ENCODE peak calls at places on chromosomes 2 and 18, in eight cellular contexts. X, F, C, S, Y, J, E and L are unnamed samples.

GRCh38 chr2:84942964-84943421 is 28.0 kb upstream of the KCMF1 start:
- DNase-seq in Y (no peak), X (no peak), F (no peak), C (peak), S (no peak), E (no peak), J (no peak), L (no peak)

GRCh38 chr18:23574611-23575308 is 11.5 kb downstream of the NPC1 start:
- DNase-seq in C (no peak), S (no peak), J (no peak), X (no peak), F (no peak), E (no peak), Y (no peak), L (no peak)

GRCh38 chr2:136407113-136407951 is 289.4 kb upstream of the CXCR4 start:
- DNase-seq in C (no peak), E (no peak), Y (no peak), F (no peak), X (no peak), J (no peak), S (no peak), L (no peak)

GRCh38 chr2:28356095-28356911 is 36.4 kb upstream of the FOSL2 start:
- DNase-seq in C (peak), J (peak), Y (peak), F (no peak), E (peak), S (no peak), X (no peak), L (peak)

GRCh38 chr2:173752152-173752551 is 213.0 kb downstream of the SP3 start:
- DNase-seq in E (no peak), X (no peak), Y (no peak), C (no peak), J (no peak), S (no peak), F (no peak), L (no peak)

GRCh38 chr2:109275120-109276040 is 146.4 kb downstream of the SH3RF3 start:
- DNase-seq in Y (peak), J (no peak), C (no peak), S (no peak), F (no peak), E (no peak), X (no peak), L (no peak)

GRCh38 chr2:60550151-60550983 is 3.1 kb downstream of the BCL11A start:
- DNase-seq in J (no peak), C (no peak), X (peak), Y (peak), S (peak), E (peak), F (no peak), L (peak)

GRCh38 chr18:8744038-8744437 is 38.7 kb downstream of the MTCL1 start:
- DNase-seq in J (no peak), E (no peak), Y (no peak), S (no peak), C (no peak), X (no peak), F (no peak), L (no peak)

GRCh38 chr2:65722028-65722427 is 289.6 kb upstream of the SPRED2 start:
- DNase-seq in X (peak), J (no peak), S (no peak), E (peak), Y (no peak), C (no peak), F (no peak), L (no peak)

GRCh38 chr2:102010767-102011351 is 19.1 kb downstream of the IL1R2 start:
- DNase-seq in S (no peak), Y (no peak), E (no peak), X (no peak), J (no peak), F (no peak), C (no peak), L (no peak)

GRCh38 chr18:12884521-12885323 is 685 bp upstream of the PTPN2 start:
- DNase-seq in X (no peak), F (no peak), S (no peak), E (no peak), J (no peak), C (no peak), Y (no peak), L (no peak)

GRCh38 chr2:76212305-76212985 is 501.7 kb upstream of the GCFC2 start:
- DNase-seq in S (no peak), F (no peak), C (no peak), J (no peak), X (no peak), E (no peak), Y (no peak), L (no peak)

GRCh38 chr2:19332503-19332902 is 25.9 kb downstream of the OSR1 start:
- DNase-seq in F (no peak), S (no peak), C (no peak), E (no peak), Y (no peak), J (no peak), X (no peak), L (no peak)

GRCh38 chr2:116148361-116148760 is 1666.1 kb upstream of the DDX18 start:
- DNase-seq in F (no peak), E (no peak), X (no peak), S (no peak), J (no peak), C (no peak), Y (no peak), L (no peak)

GRCh38 chr2:149860276-149860921 is 272.8 kb upstream of the MMADHC start:
- DNase-seq in X (no peak), J (no peak), C (peak), S (no peak), E (no peak), Y (no peak), F (no peak), L (peak)

GRCh38 chr2:30765226-30765625 is 42.0 kb downstream of the CAPN13 start:
- DNase-seq in X (no peak), F (no peak), S (no peak), E (no peak), C (no peak), J (no peak), Y (no peak), L (no peak)

GRCh38 chr2:120735750-120736170 is at the start of gene GLI2:
- DNase-seq in J (no peak), F (no peak), X (peak), C (peak), Y (peak), E (peak), S (peak), L (no peak)

GRCh38 chr18:51651761-51652160 is 454.3 kb upstream of the MEX3C start:
- DNase-seq in J (no peak), C (no peak), E (peak), Y (no peak), S (no peak), X (no peak), F (no peak), L (no peak)

GRCh38 chr2:30243231-30243630 is 11.9 kb downstream of the LBH start:
- DNase-seq in F (no peak), S (no peak), Y (no peak), J (no peak), E (no peak), C (no peak), X (no peak), L (no peak)

GRCh38 chr18:24019641-24020331 is 5.2 kb downstream of the TTC39C start:
- DNase-seq in E (no peak), C (no peak), Y (peak), J (peak), S (peak), F (no peak), X (no peak), L (no peak)

GRCh38 chr2:96119981-96120720 is 3.8 kb upstream of the ADRA2B start:
- DNase-seq in S (no peak), X (no peak), C (no peak), E (no peak), J (no peak), F (no peak), Y (no peak), L (no peak)

GRCh38 chr2:103166406-103167324 is 404.8 kb downstream of the TMEM182 start:
- DNase-seq in J (no peak), Y (no peak), F (no peak), S (no peak), E (no peak), X (no peak), C (no peak), L (no peak)

GRCh38 chr2:128405981-128406601 is 87.4 kb upstream of the HS6ST1 start:
- DNase-seq in F (no peak), J (no peak), Y (no peak), X (no peak), E (no peak), C (no peak), S (no peak), L (no peak)